ENCODE peak calls at places on chromosomes 3 and 15, in ten cellular contexts. One of them, this sample, is unnamed.

GRCh38 chr3:56303508-56303907 is 164.8 kb downstream of the ERC2 start:
- DNase-seq in fibroblast of lung: peak; percentile 63
- DNase-seq in heart right ventricle: no peak
- DNase-seq in AG04450: peak; percentile 3
- DNase-seq in HL-60: peak; percentile 16
- DNase-seq in IMR-90: peak; percentile 36
- DNase-seq in hepatocyte: peak; percentile 67
- DNase-seq in ovary: no peak
- DNase-seq in sigmoid colon: no peak
- DNase-seq in Panc1: no peak
- DNase-seq in this sample: peak; percentile 84

GRCh38 chr3:73279-73678 is 123.3 kb upstream of the CHL1 start:
- DNase-seq in fibroblast of lung: no peak
- DNase-seq in heart right ventricle: no peak
- DNase-seq in AG04450: no peak
- DNase-seq in HL-60: no peak
- DNase-seq in IMR-90: no peak
- DNase-seq in hepatocyte: no peak
- DNase-seq in ovary: no peak
- DNase-seq in sigmoid colon: no peak
- DNase-seq in Panc1: no peak
- DNase-seq in this sample: no peak

GRCh38 chr15:63353261-63353660 is 28.4 kb downstream of the CA12 start:
- DNase-seq in fibroblast of lung: no peak
- DNase-seq in heart right ventricle: no peak
- DNase-seq in AG04450: no peak
- DNase-seq in HL-60: no peak
- DNase-seq in IMR-90: no peak
- DNase-seq in hepatocyte: no peak
- DNase-seq in ovary: no peak
- DNase-seq in sigmoid colon: peak; percentile 15
- DNase-seq in Panc1: no peak
- DNase-seq in this sample: no peak

GRCh38 chr15:70566047-70566835 is 197.1 kb downstream of the UACA start:
- DNase-seq in fibroblast of lung: peak; percentile 25
- DNase-seq in heart right ventricle: no peak
- DNase-seq in AG04450: no peak
- DNase-seq in HL-60: no peak
- DNase-seq in IMR-90: no peak
- DNase-seq in hepatocyte: peak; percentile 48
- DNase-seq in ovary: no peak
- DNase-seq in sigmoid colon: no peak
- DNase-seq in Panc1: no peak
- DNase-seq in this sample: no peak

GRCh38 chr3:27681249-27681748 is 40.8 kb downstream of the EOMES start:
- DNase-seq in fibroblast of lung: peak; percentile 77
- DNase-seq in heart right ventricle: no peak
- DNase-seq in AG04450: peak; percentile 59
- DNase-seq in HL-60: peak; percentile 46
- DNase-seq in IMR-90: peak; percentile 83
- DNase-seq in hepatocyte: peak; percentile 81
- DNase-seq in ovary: no peak
- DNase-seq in sigmoid colon: no peak
- DNase-seq in Panc1: peak; percentile 66
- DNase-seq in this sample: peak; percentile 89

GRCh38 chr3:139745831-139746230 is 68.1 kb upstream of the NMNAT3 start:
- DNase-seq in fibroblast of lung: peak; percentile 83
- DNase-seq in heart right ventricle: no peak
- DNase-seq in AG04450: no peak
- DNase-seq in HL-60: no peak
- DNase-seq in IMR-90: peak; percentile 34
- DNase-seq in hepatocyte: peak; percentile 23
- DNase-seq in ovary: no peak
- DNase-seq in sigmoid colon: no peak
- DNase-seq in Panc1: no peak
- DNase-seq in this sample: peak; percentile 23

GRCh38 chr3:129657261-129658046 is 51.0 kb upstream of the PLXND1 start:
- DNase-seq in fibroblast of lung: peak; percentile 49
- DNase-seq in heart right ventricle: no peak
- DNase-seq in AG04450: no peak
- DNase-seq in HL-60: no peak
- DNase-seq in IMR-90: peak; percentile 42
- DNase-seq in hepatocyte: no peak
- DNase-seq in ovary: no peak
- DNase-seq in sigmoid colon: no peak
- DNase-seq in Panc1: no peak
- DNase-seq in this sample: no peak

GRCh38 chr15:38888701-38889154 is 324.1 kb upstream of the RASGRP1 start:
- DNase-seq in fibroblast of lung: no peak
- DNase-seq in heart right ventricle: no peak
- DNase-seq in AG04450: no peak
- DNase-seq in HL-60: no peak
- DNase-seq in IMR-90: no peak
- DNase-seq in hepatocyte: no peak
- DNase-seq in ovary: peak; percentile 38
- DNase-seq in sigmoid colon: no peak
- DNase-seq in Panc1: no peak
- DNase-seq in this sample: peak; percentile 42

GRCh38 chr15:64618138-64618537 is 157.3 kb downstream of the RBPMS2 start:
- DNase-seq in fibroblast of lung: no peak
- DNase-seq in heart right ventricle: no peak
- DNase-seq in AG04450: no peak
- DNase-seq in HL-60: no peak
- DNase-seq in IMR-90: no peak
- DNase-seq in hepatocyte: no peak
- DNase-seq in ovary: no peak
- DNase-seq in sigmoid colon: no peak
- DNase-seq in Panc1: no peak
- DNase-seq in this sample: no peak

GRCh38 chr3:58422756-58423324 is 10.8 kb downstream of the PDHB start:
- DNase-seq in fibroblast of lung: peak; percentile 41
- DNase-seq in heart right ventricle: no peak
- DNase-seq in AG04450: no peak
- DNase-seq in HL-60: no peak
- DNase-seq in IMR-90: peak; percentile 32
- DNase-seq in hepatocyte: peak; percentile 32
- DNase-seq in ovary: no peak
- DNase-seq in sigmoid colon: no peak
- DNase-seq in Panc1: no peak
- DNase-seq in this sample: peak; percentile 87
- TF ChIP-seq CTCF in fibroblast of lung: peak; percentile 24
- TF ChIP-seq CTCF in heart right ventricle: peak; percentile 9
- TF ChIP-seq CTCF in AG04450: peak; percentile 45
- TF ChIP-seq CTCF in HL-60: no peak
- TF ChIP-seq CTCF in IMR-90: peak; percentile 39
- TF ChIP-seq CTCF in hepatocyte: peak; percentile 24
- TF ChIP-seq CTCF in ovary: no peak
- TF ChIP-seq CTCF in sigmoid colon: no peak
- TF ChIP-seq CTCF in Panc1: no peak
- TF ChIP-seq CTCF in this sample: peak; percentile 38

GRCh38 chr3:114451051-114451451 is 157.2 kb downstream of the TIGIT start:
- DNase-seq in fibroblast of lung: peak; percentile 34
- DNase-seq in heart right ventricle: no peak
- DNase-seq in AG04450: no peak
- DNase-seq in HL-60: no peak
- DNase-seq in IMR-90: no peak
- DNase-seq in hepatocyte: no peak
- DNase-seq in ovary: no peak
- DNase-seq in sigmoid colon: no peak
- DNase-seq in Panc1: no peak
- DNase-seq in this sample: peak; percentile 16

GRCh38 chr3:114450008-114450596 is 156.3 kb downstream of the TIGIT start:
- DNase-seq in fibroblast of lung: no peak
- DNase-seq in heart right ventricle: no peak
- DNase-seq in AG04450: no peak
- DNase-seq in HL-60: no peak
- DNase-seq in IMR-90: no peak
- DNase-seq in hepatocyte: no peak
- DNase-seq in ovary: no peak
- DNase-seq in sigmoid colon: no peak
- DNase-seq in Panc1: no peak
- DNase-seq in this sample: no peak

GRCh38 chr3:114452176-114452744 is 158.4 kb downstream of the TIGIT start:
- DNase-seq in fibroblast of lung: peak; percentile 48
- DNase-seq in heart right ventricle: no peak
- DNase-seq in AG04450: no peak
- DNase-seq in HL-60: no peak
- DNase-seq in IMR-90: peak; percentile 4
- DNase-seq in hepatocyte: no peak
- DNase-seq in ovary: no peak
- DNase-seq in sigmoid colon: no peak
- DNase-seq in Panc1: no peak
- DNase-seq in this sample: no peak

GRCh38 chr3:114453296-114453888 is 159.6 kb downstream of the TIGIT start:
- DNase-seq in fibroblast of lung: no peak
- DNase-seq in heart right ventricle: no peak
- DNase-seq in AG04450: no peak
- DNase-seq in HL-60: no peak
- DNase-seq in IMR-90: no peak
- DNase-seq in hepatocyte: no peak
- DNase-seq in ovary: no peak
- DNase-seq in sigmoid colon: no peak
- DNase-seq in Panc1: no peak
- DNase-seq in this sample: no peak

GRCh38 chr3:114451561-114452018 is 157.8 kb downstream of the TIGIT start:
- DNase-seq in fibroblast of lung: peak; percentile 52
- DNase-seq in heart right ventricle: no peak
- DNase-seq in AG04450: no peak
- DNase-seq in HL-60: no peak
- DNase-seq in IMR-90: peak; percentile 74
- DNase-seq in hepatocyte: no peak
- DNase-seq in ovary: peak; percentile 52
- DNase-seq in sigmoid colon: no peak
- DNase-seq in Panc1: no peak
- DNase-seq in this sample: peak; percentile 39
- H3K4me3 ChIP-seq in fibroblast of lung: peak overlapping the region; percentile 45
- H3K4me3 ChIP-seq in heart right ventricle: peak overlapping the region; percentile 36
- H3K4me3 ChIP-seq in AG04450: peak overlapping the region; percentile 31
- H3K4me3 ChIP-seq in HL-60: no peak overlapping the region
- H3K4me3 ChIP-seq in IMR-90: peak overlapping the region; percentile 18
- H3K4me3 ChIP-seq in hepatocyte: no peak overlapping the region
- H3K4me3 ChIP-seq in ovary: peak overlapping the region; percentile 23
- H3K4me3 ChIP-seq in sigmoid colon: peak overlapping the region; percentile 14
- H3K4me3 ChIP-seq in Panc1: no peak overlapping the region
- H3K4me3 ChIP-seq in this sample: peak overlapping the region; percentile 74

GRCh38 chr15:31974154-31974794 is 56.0 kb upstream of the CHRNA7 start:
- DNase-seq in fibroblast of lung: no peak
- DNase-seq in heart right ventricle: no peak
- DNase-seq in AG04450: no peak
- DNase-seq in HL-60: no peak
- DNase-seq in IMR-90: no peak
- DNase-seq in hepatocyte: no peak
- DNase-seq in ovary: no peak
- DNase-seq in sigmoid colon: no peak
- DNase-seq in Panc1: no peak
- DNase-seq in this sample: no peak
- H3K27ac ChIP-seq in fibroblast of lung: no peak overlapping the region
- H3K27ac ChIP-seq in heart right ventricle: no peak overlapping the region
- H3K27ac ChIP-seq in AG04450: no peak overlapping the region
- H3K27ac ChIP-seq in HL-60: no peak overlapping the region
- H3K27ac ChIP-seq in IMR-90: no peak overlapping the region
- H3K27ac ChIP-seq in hepatocyte: no peak overlapping the region
- H3K27ac ChIP-seq in ovary: no peak overlapping the region
- H3K27ac ChIP-seq in sigmoid colon: no peak overlapping the region
- H3K27ac ChIP-seq in Panc1: no peak overlapping the region
- H3K27ac ChIP-seq in this sample: no peak overlapping the region

GRCh38 chr15:58438111-58438510 is 6.3 kb downstream of the LIPC start:
- DNase-seq in fibroblast of lung: no peak
- DNase-seq in heart right ventricle: no peak
- DNase-seq in AG04450: no peak
- DNase-seq in HL-60: no peak
- DNase-seq in IMR-90: no peak
- DNase-seq in hepatocyte: no peak
- DNase-seq in ovary: no peak
- DNase-seq in sigmoid colon: no peak
- DNase-seq in Panc1: no peak
- DNase-seq in this sample: no peak

GRCh38 chr15:58440922-58441321 is 9.1 kb downstream of the LIPC start:
- DNase-seq in fibroblast of lung: no peak
- DNase-seq in heart right ventricle: no peak
- DNase-seq in AG04450: no peak
- DNase-seq in HL-60: no peak
- DNase-seq in IMR-90: no peak
- DNase-seq in hepatocyte: peak; percentile 57
- DNase-seq in ovary: no peak
- DNase-seq in sigmoid colon: no peak
- DNase-seq in Panc1: no peak
- DNase-seq in this sample: no peak

GRCh38 chr15:58437531-58438105 is 5.8 kb downstream of the LIPC start:
- DNase-seq in fibroblast of lung: peak; percentile 43
- DNase-seq in heart right ventricle: no peak
- DNase-seq in AG04450: no peak
- DNase-seq in HL-60: no peak
- DNase-seq in IMR-90: no peak
- DNase-seq in hepatocyte: no peak
- DNase-seq in ovary: no peak
- DNase-seq in sigmoid colon: no peak
- DNase-seq in Panc1: no peak
- DNase-seq in this sample: peak; percentile 29

GRCh38 chr15:58440181-58440910 is 8.6 kb downstream of the LIPC start:
- DNase-seq in fibroblast of lung: peak; percentile 71
- DNase-seq in heart right ventricle: no peak
- DNase-seq in AG04450: no peak
- DNase-seq in HL-60: no peak
- DNase-seq in IMR-90: peak; percentile 46
- DNase-seq in hepatocyte: peak; percentile 43
- DNase-seq in ovary: no peak
- DNase-seq in sigmoid colon: no peak
- DNase-seq in Panc1: no peak
- DNase-seq in this sample: peak; percentile 27

DNA sequence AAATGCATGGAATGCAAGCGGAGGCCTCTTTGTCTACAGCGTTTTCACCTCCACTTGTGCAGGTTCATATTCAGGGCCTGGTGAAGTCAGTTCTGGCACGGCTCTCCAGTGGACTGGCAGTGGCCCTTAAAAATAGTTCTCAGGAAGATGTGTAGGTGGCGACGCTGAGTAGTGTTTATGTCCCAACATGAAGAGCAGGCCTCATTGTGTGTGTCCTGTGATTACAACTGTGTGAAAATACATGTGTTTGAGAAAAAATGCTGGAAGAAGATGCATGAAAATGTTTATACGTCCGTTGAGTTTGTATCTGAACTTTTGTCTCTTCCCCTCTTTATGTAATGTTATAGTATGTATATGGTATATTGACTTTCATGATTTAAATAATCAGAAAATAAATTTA is 7.2 kb downstream of the LIPC start:
- DNase-seq in fibroblast of lung: peak; percentile 58
- DNase-seq in heart right ventricle: no peak
- DNase-seq in AG04450: peak; percentile 13
- DNase-seq in HL-60: peak; percentile 67
- DNase-seq in IMR-90: peak; percentile 46
- DNase-seq in hepatocyte: peak; percentile 66
- DNase-seq in ovary: no peak
- DNase-seq in sigmoid colon: no peak
- DNase-seq in Panc1: no peak
- DNase-seq in this sample: peak; percentile 66
- TF ChIP-seq CTCF in fibroblast of lung: peak; percentile 41
- TF ChIP-seq CTCF in heart right ventricle: peak; percentile 30
- TF ChIP-seq CTCF in AG04450: peak; percentile 41
- TF ChIP-seq CTCF in HL-60: peak; percentile 26
- TF ChIP-seq CTCF in IMR-90: peak; percentile 25
- TF ChIP-seq CTCF in hepatocyte: peak; percentile 36
- TF ChIP-seq CTCF in ovary: no peak
- TF ChIP-seq CTCF in sigmoid colon: no peak
- TF ChIP-seq CTCF in Panc1: peak; percentile 66
- TF ChIP-seq CTCF in this sample: peak; percentile 38